ENCODE peak calls at places on chromosomes 7 and 10, in nine cellular contexts. R, M, B, E, D, Y, L, C and F are unnamed samples.

GRCh38 chr10:114956466-114956865 is 18.5 kb downstream of the TRUB1 start:
- DNase-seq in Y (no peak), E (no peak), R (no peak), M (no peak), D (no peak), L (no peak), B (no peak), C (no peak), F (no peak)

GRCh38 chr7:1547777-1548437 is 8.1 kb downstream of the TMEM184A start:
- DNase-seq in E (no peak), C (no peak), D (no peak), L (no peak), B (no peak), Y (no peak), R (no peak), M (no peak), F (no peak)

GRCh38 chr10:35460852-35461460 is 124.6 kb downstream of the CCNY start:
- DNase-seq in C (no peak), B (no peak), L (no peak), R (no peak), Y (no peak), M (no peak), D (no peak), E (no peak), F (no peak)

GRCh38 chr7:112509390-112509789 is 28.6 kb downstream of the LSMEM1 start:
- DNase-seq in L (no peak), R (no peak), E (no peak), M (no peak), D (no peak), C (no peak), B (no peak), Y (no peak), F (no peak)

GRCh38 chr7:135758531-135758932 is 9.9 kb upstream of the FAM180A start:
- DNase-seq in B (peak; percentile 77), Y (no peak), D (no peak), M (no peak), E (no peak), R (no peak), L (no peak), C (no peak), F (no peak)

GRCh38 chr10:91694170-91694794 is 61.4 kb upstream of the PPP1R3C start:
- DNase-seq in B (peak; percentile 64), C (peak; percentile 68), E (peak; percentile 27), Y (no peak), M (peak; percentile 18), R (peak; percentile 12), D (no peak), L (no peak), F (no peak)

GRCh38 chr10:33229252-33229943 is 105.1 kb downstream of the NRP1 start:
- DNase-seq in R (no peak), E (no peak), B (no peak), D (no peak), M (no peak), L (no peak), C (no peak), Y (no peak), F (no peak)

GRCh38 chr7:636396-636795 is 90.1 kb upstream of the DNAAF5 start:
- DNase-seq in B (peak; percentile 39), M (no peak), C (peak; percentile 33), R (no peak), L (peak; percentile 55), Y (no peak), D (peak; percentile 7), E (no peak), F (no peak)

GRCh38 chr10:109866168-109866994 is 56.9 kb downstream of the XPNPEP1 start:
- DNase-seq in L (no peak), E (no peak), D (no peak), Y (no peak), C (peak; percentile 16), R (no peak), B (peak; percentile 62), M (peak; percentile 14), F (no peak)

GRCh38 chr10:130398090-130398994 is 262.2 kb downstream of the GLRX3 start:
- DNase-seq in D (no peak), M (no peak), L (no peak), C (no peak), Y (no peak), E (no peak), R (no peak), B (no peak), F (no peak)